ENCODE peak calls at places on chromosomes 6 and 20, in ten cellular contexts. P is GM23338; L is cardiac muscle cell; A is keratinocyte; C is thoracic aorta; G is right atrium auricular region; X is mammary epithelial cell; V is dorsolateral prefrontal cortex; R is adrenal gland; N is CD4-positive, CD25-positive, alpha-beta regulatory T cell. K is an unnamed sample.

GRCh38 chr20:60298647-60299046 is 340.4 kb downstream of the CDH26 start:
- DNase-seq in C (no peak), L (no peak), G (no peak), P (no peak), V (no peak), X (no peak), N (no peak), R (no peak), A (no peak), K (no peak)

GRCh38 chr20:50774515-50774914 is 20.3 kb upstream of the BCAS4 start:
- DNase-seq in N (no peak), V (no peak), L (no peak), G (no peak), C (no peak), P (no peak), X (no peak), R (no peak), A (no peak), K (no peak)

GRCh38 chr6:166433096-166433495 is 50.4 kb upstream of the MPC1 start:
- DNase-seq in V (peak; percentile 21), C (no peak), R (no peak), P (no peak), N (no peak), X (no peak), L (no peak), G (no peak), A (no peak), K (no peak)

GRCh38 chr20:17503501-17504325 is 27.5 kb downstream of the BFSP1 start:
- DNase-seq in X (no peak), P (no peak), N (peak; percentile 51), A (no peak), V (no peak), G (no peak), L (no peak), R (no peak), C (no peak), K (no peak)

GRCh38 chr6:219641-220198 is 72.6 kb upstream of the DUSP22 start:
- DNase-seq in G (peak; percentile 69), C (peak; percentile 31), L (no peak), X (no peak), R (peak; percentile 64), N (no peak), A (no peak), V (peak; percentile 61), P (peak; percentile 37), K (peak; percentile 71)

GRCh38 chr6:122392564-122393338 is 6.7 kb upstream of the HSF2 start:
- DNase-seq in N (no peak), C (no peak), G (no peak), R (no peak), X (no peak), L (no peak), P (peak; percentile 57), V (no peak), A (no peak), K (no peak)

GRCh38 chr6:152220785-152221184 is 413.3 kb downstream of the ESR1 start:
- DNase-seq in N (no peak), G (no peak), C (no peak), V (no peak), P (no peak), L (no peak), A (no peak), R (no peak), X (no peak), K (no peak)

GRCh38 chr6:36827261-36828079 is 11.8 kb downstream of the CPNE5 start:
- DNase-seq in X (peak; percentile 70), N (peak; percentile 25), C (no peak), V (no peak), P (no peak), L (no peak), A (no peak), G (no peak), R (peak; percentile 48), K (no peak)

GRCh38 chr6:5706094-5707033 is 300.4 kb downstream of the NRN1 start:
- DNase-seq in P (no peak), A (no peak), N (peak; percentile 43), X (no peak), C (no peak), V (no peak), R (no peak), L (no peak), G (peak; percentile 50), K (no peak)

GRCh38 chr6:6466967-6467761 is 121.4 kb upstream of the LY86 start:
- DNase-seq in N (no peak), X (peak; percentile 94), C (no peak), R (no peak), L (no peak), G (no peak), P (no peak), A (peak; percentile 73), V (no peak), K (no peak)

GRCh38 chr6:36656441-36656840 is 22.1 kb upstream of the CDKN1A start:
- DNase-seq in X (peak; percentile 34), G (no peak), C (no peak), V (no peak), P (no peak), L (no peak), A (no peak), N (no peak), R (no peak), K (no peak)

GRCh38 chr6:27178860-27179259 is 68.6 kb upstream of the PRSS16 start:
- DNase-seq in X (no peak), R (no peak), A (no peak), G (no peak), L (no peak), V (no peak), P (peak; percentile 63), C (no peak), N (no peak), K (no peak)

GRCh38 chr6:27174958-27175357 is 72.5 kb upstream of the PRSS16 start:
- DNase-seq in L (no peak), N (no peak), P (no peak), V (no peak), G (no peak), X (no peak), C (no peak), A (no peak), R (no peak), K (no peak)

GRCh38 chr6:27178001-27178730 is 69.3 kb upstream of the PRSS16 start:
- DNase-seq in P (peak; percentile 85), X (peak; percentile 85), L (peak; percentile 56), V (no peak), N (peak; percentile 73), R (peak; percentile 75), G (peak; percentile 79), A (no peak), C (no peak), K (peak; percentile 69)

GRCh38 chr6:27176096-27176495 is 71.4 kb upstream of the PRSS16 start:
- DNase-seq in X (no peak), C (no peak), V (no peak), R (no peak), L (no peak), A (no peak), P (no peak), N (no peak), G (no peak), K (no peak)

DNA sequence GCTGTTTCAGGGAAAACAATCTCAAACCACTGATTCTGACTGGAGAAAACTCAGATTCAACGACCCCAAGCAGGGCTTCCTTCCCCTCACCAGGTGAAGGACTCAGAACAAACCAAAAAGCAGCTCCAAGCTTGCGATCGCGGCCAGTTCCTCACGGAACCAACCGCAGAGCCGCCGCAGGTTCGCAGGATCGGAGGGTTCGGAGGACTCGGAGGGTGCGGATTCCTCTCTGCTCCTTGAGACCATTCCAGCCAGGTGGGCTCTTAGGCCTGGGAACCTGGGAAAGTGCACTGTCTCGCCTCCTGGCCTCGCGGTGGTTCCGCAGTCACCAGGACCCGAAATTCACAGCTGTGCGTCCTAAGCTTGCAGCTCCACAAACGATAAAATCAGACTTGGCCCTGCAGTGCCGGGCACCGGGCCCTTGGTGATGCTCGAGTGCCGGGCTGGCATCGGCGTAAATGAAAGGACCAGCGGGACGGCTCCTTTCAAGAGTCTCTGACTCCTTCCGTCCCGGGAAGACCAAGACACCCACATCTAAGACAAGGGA is 70.0 kb upstream of the PRSS16 start:
- DNase-seq in C (peak; percentile 49), L (peak; percentile 83), G (peak; percentile 83), V (peak; percentile 85), P (peak; percentile 94), R (peak; percentile 84), X (peak; percentile 88), N (peak; percentile 87), A (peak; percentile 66), K (peak; percentile 85)
- H3K4me3 ChIP-seq in C (peak overlapping the region; percentile 92), L (peak overlapping the region; percentile 63), G (peak overlapping the region; percentile 85), V (peak overlapping the region; percentile 72), P (peak overlapping the region; percentile 72), R (peak overlapping the region; percentile 98), X (peak overlapping the region; percentile 80), N (peak overlapping the region; percentile 97), A (peak overlapping the region; percentile 99), K (peak overlapping the region; percentile 69)

GRCh38 chr20:4573564-4574355 is 147.9 kb upstream of the PRND start:
- DNase-seq in N (no peak), L (no peak), R (no peak), P (no peak), X (no peak), A (no peak), G (no peak), C (no peak), V (no peak), K (no peak)
- H3K4me3 ChIP-seq in N (no peak overlapping the region), L (no peak overlapping the region), R (no peak overlapping the region), P (no peak overlapping the region), X (no peak overlapping the region), A (no peak overlapping the region), G (no peak overlapping the region), C (no peak overlapping the region), V (no peak overlapping the region), K (no peak overlapping the region)

GRCh38 chr6:15362274-15363160 is 116.6 kb downstream of the JARID2 start:
- DNase-seq in N (no peak), C (no peak), P (no peak), A (no peak), R (no peak), X (no peak), G (no peak), V (no peak), L (no peak), K (no peak)
- H3K4me3 ChIP-seq in N (no peak overlapping the region), C (no peak overlapping the region), P (no peak overlapping the region), A (no peak overlapping the region), R (no peak overlapping the region), X (no peak overlapping the region), G (no peak overlapping the region), V (no peak overlapping the region), L (no peak overlapping the region), K (no peak overlapping the region)

GRCh38 chr20:62476074-62476838 is 461 bp upstream of the GATA5 start:
- DNase-seq in V (no peak), L (peak; percentile 93), N (no peak), R (peak; percentile 76), X (no peak), C (no peak), G (no peak), P (peak; percentile 65), A (no peak), K (no peak)

GRCh38 chr20:62473717-62474584 is 1.8 kb downstream of the GATA5 start:
- DNase-seq in A (no peak), C (no peak), P (peak; percentile 60), N (no peak), G (no peak), X (no peak), L (peak; percentile 93), V (no peak), R (no peak), K (no peak)

GRCh38 chr20:62475027-62475818 is 572 bp downstream of the GATA5 start:
- DNase-seq in V (no peak), A (no peak), X (no peak), L (no peak), P (peak; percentile 64), C (no peak), N (no peak), G (no peak), R (no peak), K (no peak)

GRCh38 chr20:62474585-62475026 is 1.2 kb downstream of the GATA5 start:
- DNase-seq in X (no peak), L (no peak), A (no peak), V (no peak), N (no peak), P (no peak), C (no peak), R (no peak), G (no peak), K (no peak)

GRCh38 chr20:62475819-62476073 is at the start of gene GATA5:
- DNase-seq in V (no peak), N (no peak), R (no peak), L (no peak), A (no peak), P (no peak), G (no peak), X (no peak), C (no peak), K (no peak)
- H3K4me3 ChIP-seq in V (no peak within 1 kb of the TSS), N (no peak within 1 kb of the TSS), R (no peak within 1 kb of the TSS), L (peak within 1 kb of the TSS; percentile 63), A (no peak within 1 kb of the TSS), P (peak within 1 kb of the TSS; percentile 64), G (peak within 1 kb of the TSS; percentile 58), X (no peak within 1 kb of the TSS), C (peak within 1 kb of the TSS; percentile 59), K (peak within 1 kb of the TSS; percentile 41)